ENCODE peak calls at places on chromosomes 1 and 21, in eight cellular contexts. Z, K, E, V, J, X, S and D are unnamed samples. For H3K4me1, the result is how much of the 10 kb centered on the place peaks cover.

GRCh38 chr1:201397675-201398074 is 1.4 kb downstream of the LAD1 start:
- DNase-seq in E (no peak), V (no peak), X (no peak), J (no peak), S (no peak), K (no peak), Z (no peak), D (peak)

GRCh38 chr1:176560681-176561080 is 97.7 kb downstream of the PAPPA2 start:
- DNase-seq in K (no peak), S (no peak), X (no peak), E (no peak), Z (no peak), V (no peak), J (no peak), D (no peak)

GRCh38 chr1:205700865-205701401 is 20.6 kb upstream of the SLC45A3 start:
- DNase-seq in S (no peak), K (no peak), V (no peak), E (peak), Z (peak), X (no peak), J (peak), D (no peak)

GRCh38 chr1:17207046-17207445 is 2.1 kb downstream of the PADI1 start:
- DNase-seq in E (peak), V (no peak), J (no peak), Z (peak), X (peak), K (no peak), S (peak), D (no peak)

GRCh38 chr1:97174039-97174704 is 452.6 kb downstream of the PTBP2 start:
- DNase-seq in J (no peak), K (no peak), V (no peak), X (no peak), Z (no peak), E (no peak), S (peak), D (no peak)

GRCh38 chr21:29465528-29465927 is 166.8 kb downstream of the BACH1 start:
- DNase-seq in V (no peak), Z (no peak), S (no peak), K (no peak), J (no peak), E (no peak), X (no peak), D (no peak)

GRCh38 chr1:201469645-201470074 is 672 bp upstream of the PHLDA3 start:
- DNase-seq in X (no peak), Z (no peak), K (no peak), V (no peak), S (no peak), J (no peak), E (no peak), D (no peak)

GRCh38 chr1:207897188-207897587 is 13.7 kb downstream of the CD34 start:
- DNase-seq in J (peak), Z (no peak), S (peak), V (no peak), E (no peak), X (no peak), K (peak), D (no peak)

GRCh38 chr1:12078938-12079861 is 16.1 kb downstream of the TNFRSF8 start:
- DNase-seq in S (peak), K (no peak), X (no peak), E (peak), Z (no peak), J (peak), V (no peak), D (peak)

GRCh38 chr1:4837201-4837600 is 182.8 kb downstream of the AJAP1 start:
- DNase-seq in J (no peak), V (no peak), K (peak), E (no peak), S (no peak), Z (no peak), X (no peak), D (no peak)

GRCh38 chr1:60573121-60573520 is 499.6 kb upstream of the C1orf87 start:
- DNase-seq in V (peak), X (no peak), K (no peak), J (peak), S (no peak), Z (no peak), E (no peak), D (no peak)

GRCh38 chr1:56920551-56920950 is 45.3 kb downstream of the C8B start:
- DNase-seq in Z (no peak), K (no peak), S (no peak), X (no peak), J (peak), V (no peak), E (no peak), D (no peak)

GRCh38 chr1:111190931-111191451 is 9.5 kb downstream of the DENND2D start:
- DNase-seq in K (no peak), X (no peak), E (no peak), S (no peak), J (peak), V (no peak), Z (no peak), D (no peak)
- H3K4me1 ChIP-seq in K (half or more), X (under half), E (under half), S (under half), J (under half), V (under half), Z (under half), D (under half)

GRCh38 chr1:100358210-100358609 is 5.9 kb downstream of the CDC14A start:
- DNase-seq in K (no peak), E (peak), J (peak), X (no peak), Z (no peak), S (no peak), V (no peak), D (no peak)
- TF ChIP-seq CTCF in K (no peak), E (peak), J (peak), X (no peak), Z (peak), S (no peak), V (no peak), D (no peak)

GRCh38 chr1:231896806-231897205 is 270.2 kb downstream of the DISC1 start:
- DNase-seq in V (peak), J (no peak), Z (no peak), S (no peak), E (no peak), K (no peak), X (no peak), D (no peak)
- H3K27ac ChIP-seq in V (no peak), J (no peak), Z (no peak), S (no peak), E (no peak), K (no peak), X (no peak), D (no peak)

GRCh38 chr1:10975567-10976326 is 36.7 kb upstream of the TARDBP start:
- DNase-seq in S (peak), X (peak), V (peak), K (no peak), J (peak), E (no peak), Z (no peak), D (no peak)

GRCh38 chr1:10978719-10979118 is 33.7 kb upstream of the TARDBP start:
- DNase-seq in K (no peak), E (no peak), V (no peak), Z (no peak), X (no peak), S (no peak), J (no peak), D (no peak)

GRCh38 chr1:10980094-10980577 is 32.3 kb upstream of the TARDBP start:
- DNase-seq in V (peak), X (peak), E (peak), K (no peak), J (peak), Z (peak), S (peak), D (peak)

GRCh38 chr1:10979483-10979920 is 33.0 kb upstream of the TARDBP start:
- DNase-seq in J (peak), V (no peak), S (peak), X (peak), E (no peak), Z (peak), K (no peak), D (no peak)

DNA sequence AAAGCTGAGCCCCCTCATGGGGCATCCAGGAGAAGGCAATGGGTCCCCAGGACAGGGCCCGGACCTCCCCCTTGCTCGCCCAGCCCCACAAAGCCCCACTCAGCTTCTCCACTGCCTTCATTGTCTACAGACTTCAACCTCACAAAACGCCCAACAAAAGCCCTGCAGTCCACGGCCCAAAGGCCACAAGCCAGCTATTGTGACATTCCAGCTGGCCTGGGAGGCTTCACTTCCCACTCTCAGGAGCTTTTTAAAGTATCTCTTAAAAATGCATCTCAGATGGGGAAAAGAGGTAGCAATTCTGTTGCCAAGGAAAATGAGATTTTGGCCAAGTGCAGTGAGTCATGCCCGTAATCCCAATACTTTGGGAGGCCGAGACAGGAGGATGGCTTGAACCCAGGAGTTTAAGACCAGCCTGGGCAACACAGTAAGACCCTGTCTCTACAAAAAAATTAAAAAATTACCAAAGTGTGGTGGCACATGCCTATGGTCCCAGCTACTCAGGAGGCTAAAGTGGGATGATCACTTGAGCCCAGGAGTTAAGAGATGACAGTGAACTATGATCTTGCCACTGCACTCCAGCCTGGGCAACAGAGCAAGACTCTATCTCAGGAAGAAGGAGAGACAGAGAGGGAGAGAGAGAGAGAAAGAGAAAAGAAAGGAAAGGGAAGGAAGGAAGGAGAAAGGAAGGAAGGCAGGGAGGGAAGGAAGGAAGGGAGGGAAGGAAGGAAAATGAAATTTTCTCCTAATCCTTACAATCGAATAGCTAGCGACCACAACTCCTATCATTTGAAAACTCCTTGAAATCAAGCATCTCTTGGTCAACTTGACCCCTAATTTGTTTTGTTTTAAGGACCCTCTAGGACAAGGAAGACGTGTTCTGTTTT is 31.4 kb upstream of the TARDBP start:
- DNase-seq in Z (no peak), S (no peak), K (no peak), X (no peak), E (no peak), V (no peak), J (peak), D (no peak)
- H3K4me1 ChIP-seq in Z (under half), S (under half), K (under half), X (under half), E (under half), V (under half), J (under half), D (under half)

GRCh38 chr1:175376194-175376593 is 183.6 kb upstream of the KIAA0040 start:
- DNase-seq in J (peak), K (no peak), S (no peak), X (no peak), E (no peak), V (no peak), Z (no peak), D (no peak)
- TF ChIP-seq CTCF in J (peak), K (no peak), S (no peak), X (no peak), E (peak), V (no peak), Z (no peak), D (no peak)

GRCh38 chr1:114076308-114076707 is 77.4 kb downstream of the SYT6 start:
- DNase-seq in J (no peak), Z (no peak), K (no peak), E (no peak), X (no peak), S (no peak), V (no peak), D (no peak)
- H3K27ac ChIP-seq in J (no peak), Z (no peak), K (no peak), E (no peak), X (no peak), S (no peak), V (no peak), D (no peak)

DNA sequence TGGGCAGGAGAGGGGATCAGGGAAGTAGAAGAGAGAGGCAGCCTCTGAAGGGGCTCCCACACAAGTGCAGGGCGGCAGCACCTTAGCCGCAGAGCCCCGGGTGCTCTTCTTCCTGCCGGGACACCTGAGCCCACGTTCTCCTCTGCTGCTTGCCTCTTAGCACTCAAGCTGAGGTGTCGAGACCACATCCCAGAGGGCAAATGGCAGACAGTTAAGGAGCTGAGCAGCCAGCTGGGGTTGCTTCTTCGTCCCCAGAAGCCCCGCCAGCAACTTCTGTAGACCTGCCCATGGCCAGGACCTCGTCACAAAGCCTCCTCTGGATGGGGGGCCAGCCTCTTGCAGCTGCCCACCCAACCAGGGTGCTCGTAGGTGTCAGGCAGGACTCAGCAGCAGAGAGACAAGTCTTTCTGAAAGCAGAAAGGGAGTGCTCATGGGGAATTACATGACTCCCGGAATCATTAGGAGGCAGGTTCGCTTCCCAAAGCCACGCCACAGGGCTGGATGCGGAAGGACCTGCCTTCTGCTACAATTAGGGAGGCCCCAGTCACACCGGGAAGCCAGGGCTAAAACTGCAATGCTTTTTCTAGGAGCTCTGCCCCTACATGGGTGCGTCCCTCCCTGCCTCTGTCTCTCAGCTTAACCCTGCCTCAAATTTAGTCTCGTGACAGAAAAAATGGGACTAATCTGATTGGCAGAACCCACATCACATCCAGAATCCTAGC is 141.4 kb upstream of the RAB4A start:
- DNase-seq in S (no peak), K (no peak), Z (no peak), E (no peak), V (no peak), J (no peak), X (no peak), D (no peak)
- H3K4me1 ChIP-seq in S (under half), K (under half), Z (under half), E (under half), V (under half), J (under half), X (half or more), D (under half)